ENCODE peak calls at places on chromosomes 5 and 9, in six cellular contexts. P is HS-27A; J is iPS DF 6.9; V is T-cell; M is effector memory CD8-positive, alpha-beta T cell; Y is stimulated activated CD8-positive, alpha-beta memory T cell treated with anti-CD3 and anti-CD28 coated beads, Interleukin-7, amount 100 ng/mL, for 48 hours. A is an unnamed sample.

GRCh38 chr5:141597394-141597793 is 21.4 kb downstream of the DIAPH1 start:
- DNase-seq in P (no peak), J (no peak), V (no peak), M (no peak), Y (no peak), A (no peak)

GRCh38 chr5:959581-960531 is 48.7 kb upstream of the NKD2 start:
- DNase-seq in P (no peak), J (no peak), V (no peak), M (no peak), Y (no peak), A (no peak)

GRCh38 chr9:95907794-95908193 is 32.3 kb downstream of the ERCC6L2 start:
- DNase-seq in P (no peak), J (no peak), V (no peak), M (no peak), Y (no peak), A (no peak)

GRCh38 chr9:34072868-34073590 is 24.3 kb upstream of the UBAP2 start:
- DNase-seq in P (peak), J (no peak), V (no peak), M (no peak), Y (no peak), A (no peak)

GRCh38 chr5:62791059-62791458 is 212.4 kb downstream of the LRRC70 start:
- DNase-seq in P (no peak), J (no peak), V (no peak), M (no peak), Y (no peak), A (peak)

GRCh38 chr5:155103164-155103563 is 89.6 kb downstream of the KIF4B start:
- DNase-seq in P (no peak), J (no peak), V (no peak), M (no peak), Y (no peak), A (no peak)

GRCh38 chr5:116446356-116447005 is 128.1 kb downstream of the SEMA6A start:
- DNase-seq in P (no peak), J (no peak), V (no peak), M (no peak), Y (no peak), A (no peak)

GRCh38 chr5:11734369-11734768 is 169.9 kb downstream of the CTNND2 start:
- DNase-seq in P (no peak), J (no peak), V (no peak), M (no peak), Y (no peak), A (no peak)

GRCh38 chr5:65279603-65280002 is 202.1 kb downstream of the ADAMTS6 start:
- DNase-seq in P (no peak), J (no peak), V (no peak), M (no peak), Y (no peak), A (no peak)

GRCh38 chr9:12934515-12935301 is 159.9 kb downstream of the LURAP1L start:
- DNase-seq in P (no peak), J (no peak), V (no peak), M (no peak), Y (no peak), A (no peak)

GRCh38 chr5:126656397-126657007 is 55.8 kb downstream of the PHAX start:
- DNase-seq in P (no peak), J (no peak), V (peak), M (peak), Y (no peak), A (peak)

GRCh38 chr9:96230002-96230401 is 72.0 kb downstream of the HSD17B3 start:
- DNase-seq in P (no peak), J (no peak), V (no peak), M (no peak), Y (no peak), A (no peak)

GRCh38 chr5:180157866-180158265 is 51.1 kb downstream of the RASGEF1C start:
- DNase-seq in P (no peak), J (no peak), V (no peak), M (no peak), Y (no peak), A (no peak)

GRCh38 chr5:148559461-148559860 is 94.9 kb downstream of the HTR4 start:
- DNase-seq in P (no peak), J (no peak), V (no peak), M (no peak), Y (no peak), A (no peak)

GRCh38 chr5:112822456-112822855 is 38.6 kb upstream of the SRP19 start:
- DNase-seq in P (no peak), J (no peak), V (no peak), M (no peak), Y (no peak), A (no peak)

GRCh38 chr5:167378894-167379723 is 912.3 kb upstream of the WWC1 start:
- DNase-seq in P (no peak), J (no peak), V (no peak), M (no peak), Y (no peak), A (no peak)

GRCh38 chr5:51386916-51387853 is 3.9 kb downstream of the ISL1 start:
- DNase-seq in P (no peak), J (no peak), V (no peak), M (no peak), Y (no peak), A (no peak)

GRCh38 chr9:469672-470040 is 255.0 kb downstream of the DOCK8 start:
- DNase-seq in P (no peak), J (peak), V (no peak), M (peak), Y (no peak), A (peak)

GRCh38 chr9:90921104-90921503 is 119.5 kb downstream of the SYK start:
- DNase-seq in P (no peak), J (no peak), V (no peak), M (no peak), Y (no peak), A (no peak)

GRCh38 chr9:116566677-116567488 is 120.2 kb upstream of the TRIM32 start:
- DNase-seq in P (no peak), J (no peak), V (no peak), M (no peak), Y (no peak), A (no peak)

GRCh38 chr9:18386091-18386490 is 87.9 kb upstream of the ADAMTSL1 start:
- DNase-seq in P (no peak), J (no peak), V (no peak), M (no peak), Y (no peak), A (no peak)

GRCh38 chr9:81455417-81455816 is 233.9 kb downstream of the TLE1 start:
- DNase-seq in P (no peak), J (no peak), V (no peak), M (no peak), Y (no peak), A (no peak)

GRCh38 chr9:135971892-135972291 is 10.7 kb upstream of the UBAC1 start:
- DNase-seq in P (no peak), J (peak), V (peak), M (peak), Y (no peak), A (peak)

GRCh38 chr9:110949081-110949480 is 89.2 kb downstream of the LPAR1 start:
- DNase-seq in P (no peak), J (no peak), V (no peak), M (no peak), Y (no peak), A (no peak)

GRCh38 chr5:167947312-167947711 is 344.1 kb upstream of the WWC1 start:
- DNase-seq in P (no peak), J (no peak), V (no peak), M (no peak), Y (no peak), A (no peak)

GRCh38 chr9:137582286-137582860 is 3.6 kb upstream of the DPH7 start:
- DNase-seq in P (no peak), J (no peak), V (no peak), M (no peak), Y (no peak), A (no peak)

GRCh38 chr9:91681461-91682305 is 258.1 kb upstream of the NFIL3 start:
- DNase-seq in P (peak), J (peak), V (peak), M (peak), Y (peak), A (peak)

GRCh38 chr9:15512204-15512603 is 1.4 kb upstream of the PSIP1 start:
- DNase-seq in P (no peak), J (no peak), V (no peak), M (no peak), Y (no peak), A (no peak)

GRCh38 chr9:133463864-133464615 is 4.3 kb downstream of the CACFD1 start:
- DNase-seq in P (no peak), J (no peak), V (no peak), M (no peak), Y (no peak), A (no peak)

GRCh38 chr9:137724114-137724445 is 105.3 kb downstream of the EHMT1 start:
- DNase-seq in P (no peak), J (no peak), V (no peak), M (no peak), Y (peak), A (peak)

GRCh38 chr9:100206899-100207298 is 107.9 kb downstream of the INVS start:
- DNase-seq in P (no peak), J (no peak), V (no peak), M (no peak), Y (no peak), A (no peak)

GRCh38 chr9:134271338-134272301 is 54.6 kb upstream of the RXRA start:
- DNase-seq in P (no peak), J (no peak), V (no peak), M (no peak), Y (no peak), A (no peak)

GRCh38 chr9:99820330-99821186 is 1.1 kb upstream of the NR4A3 start:
- DNase-seq in P (peak), J (no peak), V (peak), M (peak), Y (peak), A (no peak)

GRCh38 chr5:142016576-142016975 is 3.7 kb upstream of the GNPDA1 start:
- DNase-seq in P (no peak), J (no peak), V (no peak), M (no peak), Y (peak), A (no peak)

GRCh38 chr9:114372971-114373591 is 14.7 kb downstream of the AKNA start:
- DNase-seq in P (no peak), J (no peak), V (peak), M (peak), Y (peak), A (no peak)